ENCODE peak calls at places on chromosome 18, in ten cellular contexts. V is NCI-H1417; W is K562; T is stimulated activated CD4-positive, alpha-beta T cell treated with anti-CD3 and anti-CD28 coated beads, Interleukin-1b, Interleukin-23, amount 100 ng/mL, for 24 hours; P is germinal center; D is neural crest cell; U is heart right ventricle; G is body of pancreas; Y is T-helper 17 cell; R is adrenal gland. N is an unnamed sample.

GRCh38 chr18:53771664-53772063 is 452.8 kb downstream of the MBD2 start:
- DNase-seq in V (peak), W (no peak), T (no peak), P (no peak), D (no peak), U (no peak), G (no peak), Y (no peak), R (no peak), N (no peak)

GRCh38 chr18:40738321-40738880 is 1216.6 kb upstream of the PIK3C3 start:
- DNase-seq in V (peak), W (no peak), T (no peak), P (no peak), D (no peak), U (no peak), G (no peak), Y (no peak), R (no peak), N (no peak)

GRCh38 chr18:6855767-6856166 is 126.3 kb downstream of the ARHGAP28 start:
- DNase-seq in V (no peak), W (no peak), T (no peak), P (no peak), D (no peak), U (no peak), G (no peak), Y (no peak), R (no peak), N (no peak)

GRCh38 chr18:53906681-53907080 is 317.8 kb downstream of the MBD2 start:
- DNase-seq in V (no peak), W (no peak), T (no peak), P (no peak), D (no peak), U (no peak), G (no peak), Y (no peak), R (no peak), N (no peak)

GRCh38 chr18:69885381-69885780 is 62.3 kb downstream of the CD226 start:
- DNase-seq in V (no peak), W (no peak), T (no peak), P (no peak), D (no peak), U (no peak), G (no peak), Y (no peak), R (no peak), N (no peak)

GRCh38 chr18:22846088-22846683 is 86.9 kb upstream of the RBBP8 start:
- DNase-seq in V (peak), W (peak), T (no peak), P (peak), D (no peak), U (no peak), G (no peak), Y (no peak), R (peak), N (no peak)

GRCh38 chr18:63869374-63869773 is 18.1 kb upstream of the SERPINB2 start:
- DNase-seq in V (no peak), W (no peak), T (no peak), P (no peak), D (no peak), U (no peak), G (no peak), Y (no peak), R (no peak), N (no peak)

GRCh38 chr18:32237024-32237423 is 47.2 kb downstream of the MEP1B start:
- DNase-seq in V (no peak), W (no peak), T (no peak), P (no peak), D (no peak), U (no peak), G (no peak), Y (no peak), R (no peak), N (no peak)

GRCh38 chr18:48142994-48143393 is 212.5 kb upstream of the SMAD2 start:
- DNase-seq in V (no peak), W (no peak), T (no peak), P (no peak), D (no peak), U (no peak), G (no peak), Y (no peak), R (no peak), N (no peak)

GRCh38 chr18:67730884-67731283 is 214.4 kb upstream of the DSEL start:
- DNase-seq in V (peak), W (no peak), T (no peak), P (no peak), D (no peak), U (no peak), G (no peak), Y (no peak), R (peak), N (no peak)

GRCh38 chr18:49893036-49893435 is 79.7 kb upstream of the ACAA2 start:
- DNase-seq in V (no peak), W (no peak), T (no peak), P (no peak), D (no peak), U (no peak), G (no peak), Y (no peak), R (no peak), N (no peak)

GRCh38 chr18:67783215-67783946 is 266.9 kb upstream of the DSEL start:
- DNase-seq in V (no peak), W (no peak), T (no peak), P (no peak), D (no peak), U (no peak), G (no peak), Y (no peak), R (no peak), N (no peak)

GRCh38 chr18:79560042-79560860 is 119.4 kb upstream of the CTDP1 start:
- DNase-seq in V (peak), W (no peak), T (no peak), P (no peak), D (no peak), U (no peak), G (no peak), Y (no peak), R (no peak), N (no peak)

GRCh38 chr18:77081387-77081773 is 51.2 kb downstream of the MBP start:
- DNase-seq in V (no peak), W (no peak), T (no peak), P (no peak), D (no peak), U (no peak), G (no peak), Y (no peak), R (no peak), N (no peak)

GRCh38 chr18:79588131-79588635 is 91.4 kb upstream of the CTDP1 start:
- DNase-seq in V (no peak), W (no peak), T (no peak), P (no peak), D (no peak), U (no peak), G (no peak), Y (peak), R (no peak), N (no peak)

GRCh38 chr18:11324956-11325873 is 175.8 kb upstream of the PIEZO2 start:
- DNase-seq in V (no peak), W (no peak), T (no peak), P (no peak), D (no peak), U (no peak), G (no peak), Y (no peak), R (no peak), N (no peak)

GRCh38 chr18:77222464-77222863 is 27.2 kb upstream of the GALR1 start:
- DNase-seq in V (no peak), W (no peak), T (no peak), P (no peak), D (no peak), U (no peak), G (no peak), Y (no peak), R (no peak), N (no peak)

N was measured in effector memory CD4-positive, alpha-beta T cell.